ENCODE peak calls at places on chromosomes 6 and 20, in seven cellular contexts. A is stimulated activated CD8-positive, alpha-beta memory T cell treated with anti-CD3 and anti-CD28 coated beads, Interleukin-7, amount 100 ng/mL, for 1 hour; Y is activated naive CD4-positive, alpha-beta T cell; N is activated naive CD8-positive, alpha-beta T cell treated with anti-CD3 and anti-CD28 coated beads, Interleukin-2, amount 50 U/mL, for 24 hours; G is GF-D8; D is NCI-H2081; P is cardiac fibroblast. S is an unnamed sample.
A peak's percentile ranks its signal among the peaks of the same experiment; 100 is the strongest.

GRCh38 chr20:13348301-13349239 is 127.5 kb downstream of the ISM1 start:
- DNase-seq in A (no peak), Y (no peak), N (no peak), G (no peak), D (no peak), P (peak; percentile 18), S (no peak)

GRCh38 chr6:33713786-33714185 is 2.3 kb upstream of the UQCC2 start:
- DNase-seq in A (no peak), Y (no peak), N (no peak), G (no peak), D (no peak), P (no peak), S (no peak)

GRCh38 chr20:37669062-37669772 is 24.6 kb upstream of the CTNNBL1 start:
- DNase-seq in A (no peak), Y (no peak), N (peak; percentile 25), G (no peak), D (no peak), P (no peak), S (no peak)

GRCh38 chr20:17939622-17940446 is 28.8 kb downstream of the SNX5 start:
- DNase-seq in A (no peak), Y (no peak), N (no peak), G (no peak), D (no peak), P (no peak), S (no peak)

GRCh38 chr20:6838181-6838826 is 70.8 kb downstream of the BMP2 start:
- DNase-seq in A (no peak), Y (no peak), N (no peak), G (no peak), D (peak; percentile 59), P (no peak), S (no peak)

GRCh38 chr6:133553652-133554051 is 312.5 kb downstream of the EYA4 start:
- DNase-seq in A (no peak), Y (no peak), N (peak; percentile 7), G (no peak), D (peak; percentile 64), P (peak; percentile 79), S (no peak)

GRCh38 chr6:168368063-168368835 is 48.7 kb upstream of the DACT2 start:
- DNase-seq in A (no peak), Y (no peak), N (no peak), G (no peak), D (no peak), P (peak; percentile 73), S (no peak)

GRCh38 chr6:157716553-157716952 is 106.5 kb upstream of the SNX9 start:
- DNase-seq in A (no peak), Y (no peak), N (no peak), G (no peak), D (no peak), P (no peak), S (no peak)

GRCh38 chr20:14193885-14194284 is 143.5 kb downstream of the FLRT3 start:
- DNase-seq in A (no peak), Y (no peak), N (no peak), G (no peak), D (no peak), P (no peak), S (no peak)

GRCh38 chr6:9744119-9744518 is 670.8 kb downstream of the TFAP2A start:
- DNase-seq in A (no peak), Y (no peak), N (no peak), G (no peak), D (no peak), P (no peak), S (no peak)

GRCh38 chr20:43667341-43668132 is 623 bp downstream of the MYBL2 start:
- DNase-seq in A (no peak), Y (no peak), N (peak; percentile 48), G (peak; percentile 58), D (peak; percentile 23), P (no peak), S (no peak)

GRCh38 chr6:100267721-100268123 is 197.0 kb downstream of the SIM1 start:
- DNase-seq in A (no peak), Y (no peak), N (no peak), G (no peak), D (no peak), P (peak; percentile 17), S (no peak)

GRCh38 chr6:12137480-12137879 is 125.4 kb downstream of the HIVEP1 start:
- DNase-seq in A (no peak), Y (no peak), N (no peak), G (peak; percentile 14), D (peak; percentile 8), P (peak; percentile 90), S (no peak)

GRCh38 chr20:47099749-47100515 is 205.3 kb downstream of the EYA2 start:
- DNase-seq in A (no peak), Y (no peak), N (no peak), G (no peak), D (no peak), P (peak; percentile 82), S (no peak)

GRCh38 chr20:5893052-5893451 is 57.3 kb downstream of the TRMT6 start:
- DNase-seq in A (no peak), Y (no peak), N (no peak), G (no peak), D (no peak), P (no peak), S (no peak)

GRCh38 chr20:2671977-2672376 is 8.0 kb upstream of the IDH3B start:
- DNase-seq in A (no peak), Y (no peak), N (no peak), G (no peak), D (no peak), P (no peak), S (no peak)

GRCh38 chr6:11718031-11718430 is 60.6 kb downstream of the ADTRP start:
- DNase-seq in A (no peak), Y (no peak), N (no peak), G (no peak), D (no peak), P (no peak), S (no peak)

GRCh38 chr20:41177636-41178035 is 40.3 kb downstream of the PLCG1 start:
- DNase-seq in A (no peak), Y (no peak), N (no peak), G (no peak), D (no peak), P (peak; percentile 95), S (no peak)

GRCh38 chr20:49758781-49759180 is 45.1 kb upstream of the B4GALT5 start:
- DNase-seq in A (no peak), Y (no peak), N (no peak), G (no peak), D (no peak), P (no peak), S (no peak)

GRCh38 chr6:138485005-138485545 is 14.2 kb downstream of the NHSL1 start:
- DNase-seq in A (no peak), Y (no peak), N (no peak), G (no peak), D (peak; percentile 8), P (peak; percentile 33), S (no peak)

GRCh38 chr20:1301031-1301529 is 27.9 kb downstream of the SDCBP2 start:
- DNase-seq in A (peak; percentile 32), Y (no peak), N (peak; percentile 60), G (no peak), D (no peak), P (peak; percentile 75), S (peak; percentile 18)

GRCh38 chr6:73452107-73452461 is at the start of gene CGAS:
- DNase-seq in A (peak; percentile 62), Y (peak; percentile 27), N (peak; percentile 83), G (peak; percentile 83), D (no peak), P (peak; percentile 69), S (peak; percentile 34)

GRCh38 chr20:9185511-9185910 is 116.6 kb downstream of the PLCB4 start:
- DNase-seq in A (no peak), Y (no peak), N (no peak), G (no peak), D (peak; percentile 23), P (no peak), S (no peak)